ENCODE peak calls at places on chromosomes 6 and 20, in eight cellular contexts. J is DMS79 treated with DMSO at 0.1 percent for 48 hours; S is M059J; H is stimulated activated CD8-positive, alpha-beta memory T cell treated with anti-CD3 and anti-CD28 coated beads, Interleukin-2, amount 100 ng/mL, for 48 hours; A is AG04450; G is naive thymus-derived CD8-positive, alpha-beta T cell; W is AG10803; Q is HCT116. Y is an unnamed sample.
A peak's percentile ranks its signal among the peaks of the same experiment; 100 is the strongest.

GRCh38 chr6:165656581-165657324 is 6.3 kb downstream of the PDE10A start:
- DNase-seq in H (no peak), Q (no peak), S (no peak), J (no peak), W (no peak), G (no peak), A (no peak), Y (no peak)

GRCh38 chr20:57326667-57327455 is 2.7 kb upstream of the SPO11 start:
- DNase-seq in H (no peak), S (peak; percentile 9), J (peak; percentile 93), A (no peak), W (no peak), Q (peak; percentile 33), G (no peak), Y (no peak)

GRCh38 chr6:23963137-23963536 is 162.9 kb upstream of the NRSN1 start:
- DNase-seq in S (no peak), A (no peak), Q (no peak), W (no peak), H (no peak), G (no peak), J (no peak), Y (no peak)

GRCh38 chr6:108742041-108742440 is 106.2 kb upstream of the ARMC2 start:
- DNase-seq in H (no peak), W (no peak), G (no peak), Q (no peak), J (no peak), S (no peak), A (no peak), Y (no peak)

GRCh38 chr6:48078092-48078491 is 32.9 kb downstream of the PTCHD4 start:
- DNase-seq in A (no peak), Q (no peak), W (no peak), S (no peak), J (no peak), H (no peak), G (no peak), Y (no peak)

GRCh38 chr6:22825210-22825609 is 255.8 kb downstream of the HDGFL1 start:
- DNase-seq in G (no peak), Q (no peak), J (no peak), A (no peak), H (no peak), S (no peak), W (peak; percentile 22), Y (no peak)

GRCh38 chr6:101435028-101435427 is 41.5 kb downstream of the GRIK2 start:
- DNase-seq in H (no peak), S (no peak), J (no peak), W (no peak), Q (no peak), G (no peak), A (no peak), Y (no peak)

GRCh38 chr6:37695857-37696219 is 1.8 kb downstream of the MDGA1 start:
- DNase-seq in S (peak; percentile 71), W (peak; percentile 13), J (no peak), A (no peak), H (no peak), G (no peak), Q (no peak), Y (no peak)

GRCh38 chr6:79257381-79258205 is 23.1 kb upstream of the HMGN3 start:
- DNase-seq in J (no peak), A (no peak), S (peak; percentile 77), H (no peak), Q (no peak), W (no peak), G (no peak), Y (no peak)

GRCh38 chr6:109595998-109596397 is 95.0 kb downstream of the AK9 start:
- DNase-seq in G (peak; percentile 24), A (no peak), J (no peak), Q (peak; percentile 18), S (peak; percentile 46), H (no peak), W (peak; percentile 40), Y (no peak)

GRCh38 chr6:104909140-104909525 is 47.8 kb upstream of the LIN28B start:
- DNase-seq in G (no peak), J (no peak), A (no peak), S (no peak), Q (no peak), W (no peak), H (no peak), Y (no peak)

GRCh38 chr20:57849126-57849867 is 139.5 kb upstream of the PMEPA1 start:
- DNase-seq in H (no peak), Q (no peak), A (no peak), S (peak; percentile 35), W (peak; percentile 84), J (no peak), G (no peak), Y (no peak)

GRCh38 chr6:3228046-3228671 is 706 bp upstream of the TUBB2B start:
- DNase-seq in G (peak; percentile 34), S (no peak), W (no peak), Q (no peak), H (no peak), A (no peak), J (peak; percentile 64), Y (no peak)

GRCh38 chr6:52574709-52575489 is 2.0 kb downstream of the TRAM2 start:
- DNase-seq in S (peak; percentile 94), G (peak; percentile 70), W (peak; percentile 83), Q (no peak), J (no peak), A (no peak), H (peak; percentile 8), Y (peak; percentile 47)

GRCh38 chr20:34871320-34871926 is 1.2 kb downstream of the GGT7 start:
- DNase-seq in Q (no peak), H (no peak), J (no peak), S (no peak), A (no peak), W (no peak), G (no peak), Y (no peak)

GRCh38 chr6:14059791-14060436 is 57.7 kb upstream of the CD83 start:
- DNase-seq in S (peak; percentile 88), G (no peak), J (no peak), A (no peak), H (no peak), W (no peak), Q (no peak), Y (no peak)

GRCh38 chr20:44009679-44009992 is 95.0 kb downstream of the TOX2 start:
- DNase-seq in S (no peak), J (peak; percentile 44), W (no peak), H (no peak), G (no peak), Q (no peak), A (no peak), Y (no peak)

GRCh38 chr20:36114707-36115106 is 39.8 kb upstream of the EPB41L1 start:
- DNase-seq in G (no peak), J (no peak), S (no peak), Q (no peak), A (no peak), W (no peak), H (no peak), Y (no peak)

GRCh38 chr6:167866642-167867041 is 39.9 kb downstream of the AFDN start:
- DNase-seq in W (no peak), J (no peak), A (no peak), G (no peak), Q (no peak), H (no peak), S (no peak), Y (no peak)

GRCh38 chr20:4082406-4083102 is 67.2 kb upstream of the RNF24 start:
- DNase-seq in A (no peak), H (peak; percentile 23), J (no peak), Q (no peak), G (peak; percentile 34), W (peak; percentile 81), S (peak; percentile 98), Y (no peak)

GRCh38 chr20:14963262-14963663 is 625.9 kb upstream of the FLRT3 start:
- DNase-seq in S (peak; percentile 38), W (peak; percentile 12), G (no peak), A (no peak), H (no peak), J (no peak), Q (peak; percentile 26), Y (no peak)

GRCh38 chr6:140915001-140915950 is 1217.4 kb upstream of the GJE1 start:
- DNase-seq in H (no peak), Q (no peak), S (no peak), G (no peak), W (peak; percentile 5), J (peak; percentile 92), A (no peak), Y (no peak)

GRCh38 chr20:44931911-44932310 is 22.1 kb downstream of the PABPC1L start:
- DNase-seq in A (no peak), Q (no peak), J (no peak), S (peak; percentile 84), H (no peak), W (no peak), G (no peak), Y (no peak)

GRCh38 chr20:31551163-31551562 is 36.9 kb downstream of the HM13 start:
- DNase-seq in Q (no peak), J (no peak), G (no peak), S (no peak), H (no peak), A (no peak), W (no peak), Y (no peak)

GRCh38 chr6:140183881-140184280 is 809.4 kb upstream of the CITED2 start:
- DNase-seq in A (no peak), S (peak; percentile 48), J (no peak), Q (no peak), W (peak; percentile 88), H (no peak), G (no peak), Y (no peak)

GRCh38 chr20:51597389-51598231 is 55.1 kb upstream of the NFATC2 start:
- DNase-seq in H (no peak), W (no peak), Q (no peak), G (no peak), A (no peak), J (no peak), S (no peak), Y (no peak)

GRCh38 chr20:51446656-51447055 is 95.9 kb downstream of the NFATC2 start:
- DNase-seq in H (no peak), S (peak; percentile 97), Q (peak; percentile 77), A (no peak), G (no peak), J (no peak), W (peak; percentile 61), Y (no peak)

GRCh38 chr20:46651091-46651962 is at the start of gene SLC13A3:
- DNase-seq in J (no peak), S (no peak), H (no peak), G (no peak), A (no peak), Q (no peak), W (no peak), Y (no peak)

Y was measured in T follicular helper cell.